ENCODE peak calls at places on chromosomes 6 and 20, in nine cellular contexts. B is B cell; R is HFFc6; S is heart left ventricle; I is neural progenitor cell; O is IMR-90; M is CD8-positive, alpha-beta T cell; Z is glutamatergic neuron; G is RWPE1. J is an unnamed sample.

GRCh38 chr6:121222656-121223055 is 111.6 kb downstream of the TBC1D32 start:
- DNase-seq in B (no peak), R (peak), S (no peak), I (no peak), O (peak), M (no peak), Z (no peak), G (peak), J (no peak)

GRCh38 chr20:23659989-23660837 is 22.5 kb upstream of the CST3 start:
- DNase-seq in B (no peak), R (no peak), S (peak), I (no peak), O (peak), M (no peak), Z (no peak), G (no peak), J (no peak)

GRCh38 chr6:20705741-20706140 is 171.5 kb downstream of the CDKAL1 start:
- DNase-seq in B (no peak), R (no peak), S (no peak), I (no peak), O (no peak), M (no peak), Z (no peak), G (no peak), J (no peak)

GRCh38 chr20:9068232-9068781 is 580 bp upstream of the PLCB4 start:
- DNase-seq in B (no peak), R (no peak), S (peak), I (peak), O (peak), M (no peak), Z (peak), G (peak), J (no peak)

GRCh38 chr6:152380993-152381898 is 255.9 kb downstream of the SYNE1 start:
- DNase-seq in B (no peak), R (peak), S (peak), I (peak), O (peak), M (no peak), Z (peak), G (peak), J (no peak)

GRCh38 chr6:163383912-163384311 is 30.6 kb upstream of the QKI start:
- DNase-seq in B (no peak), R (peak), S (no peak), I (no peak), O (peak), M (no peak), Z (no peak), G (peak), J (no peak)

GRCh38 chr6:111628117-111628866 is 22.6 kb upstream of the TRAF3IP2 start:
- DNase-seq in B (no peak), R (peak), S (no peak), I (no peak), O (no peak), M (no peak), Z (no peak), G (no peak), J (no peak)

GRCh38 chr20:21147593-21147992 is 21.7 kb downstream of the KIZ start:
- DNase-seq in B (no peak), R (peak), S (no peak), I (no peak), O (peak), M (no peak), Z (no peak), G (peak), J (no peak)

GRCh38 chr20:10649080-10649816 is 24.6 kb downstream of the JAG1 start:
- DNase-seq in B (no peak), R (no peak), S (no peak), I (no peak), O (no peak), M (no peak), Z (no peak), G (no peak), J (no peak)

GRCh38 chr20:36091561-36092423 is 62.7 kb upstream of the EPB41L1 start:
- DNase-seq in B (no peak), R (no peak), S (no peak), I (peak), O (no peak), M (no peak), Z (no peak), G (no peak), J (no peak)

GRCh38 chr20:6954219-6954618 is 186.7 kb downstream of the BMP2 start:
- DNase-seq in B (no peak), R (no peak), S (no peak), I (no peak), O (no peak), M (no peak), Z (no peak), G (no peak), J (no peak)
- TF ChIP-seq CTCF in B (no peak), R (no peak), S (no peak), I (no peak), O (no peak), M (no peak), Z (no peak), G (no peak), J (no peak)

GRCh38 chr6:36196049-36196879 is at the start of gene BRPF3:
- DNase-seq in B (peak), R (peak), S (peak), I (peak), O (peak), M (peak), Z (peak), G (peak), J (peak)
- TF ChIP-seq CTCF in B (peak), R (peak), S (peak), I (peak), O (peak), M (peak), Z (peak), G (peak), J (peak)

DNA sequence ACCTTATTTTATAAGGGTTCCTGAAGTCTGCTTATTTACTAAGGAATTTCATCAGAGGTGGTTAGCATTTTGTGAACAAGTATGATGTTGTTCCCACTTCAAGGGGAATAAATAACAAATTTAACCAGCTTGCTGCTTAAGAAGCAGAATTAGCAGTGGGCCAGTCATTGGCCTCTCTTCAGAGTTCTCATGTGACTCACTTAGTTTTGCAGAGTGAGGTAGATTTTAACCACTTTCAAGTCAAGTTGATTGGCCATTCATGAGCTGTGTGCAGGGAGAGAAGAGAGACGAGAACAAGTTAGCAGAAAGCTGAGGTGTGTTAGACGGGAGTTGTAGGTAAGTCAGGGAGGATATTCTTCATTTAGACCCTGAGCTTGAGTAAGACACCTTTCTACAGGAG is 18.1 kb downstream of the TOP1 start:
- DNase-seq in B (no peak), R (no peak), S (no peak), I (no peak), O (peak), M (no peak), Z (no peak), G (peak), J (no peak)
- TF ChIP-seq CTCF in B (no peak), R (no peak), S (no peak), I (no peak), O (no peak), M (no peak), Z (no peak), G (no peak), J (no peak)

GRCh38 chr20:47527004-47527800 is 25.5 kb downstream of the NCOA3 start:
- DNase-seq in B (no peak), R (no peak), S (no peak), I (no peak), O (no peak), M (no peak), Z (no peak), G (no peak), J (no peak)

GRCh38 chr20:47515843-47516242 is 14.2 kb downstream of the NCOA3 start:
- DNase-seq in B (no peak), R (no peak), S (no peak), I (no peak), O (no peak), M (no peak), Z (no peak), G (no peak), J (no peak)

GRCh38 chr20:47524385-47524784 is 22.7 kb downstream of the NCOA3 start:
- DNase-seq in B (no peak), R (no peak), S (no peak), I (no peak), O (no peak), M (no peak), Z (no peak), G (no peak), J (no peak)

GRCh38 chr20:47521059-47521808 is 19.5 kb downstream of the NCOA3 start:
- DNase-seq in B (no peak), R (no peak), S (no peak), I (peak), O (no peak), M (no peak), Z (no peak), G (no peak), J (no peak)
- TF ChIP-seq CTCF in B (peak), R (peak), S (no peak), I (peak), O (no peak), M (no peak), Z (no peak), G (no peak), J (no peak)

GRCh38 chr6:2940010-2940850 is 31.1 kb downstream of the SERPINB6 start:
- DNase-seq in B (peak), R (no peak), S (no peak), I (no peak), O (no peak), M (peak), Z (no peak), G (no peak), J (peak)

GRCh38 chr6:2937627-2938003 is 33.8 kb downstream of the SERPINB6 start:
- DNase-seq in B (no peak), R (no peak), S (no peak), I (no peak), O (no peak), M (no peak), Z (no peak), G (no peak), J (peak)

GRCh38 chr6:2938004-2938631 is 33.2 kb downstream of the SERPINB6 start:
- DNase-seq in B (no peak), R (no peak), S (no peak), I (no peak), O (no peak), M (no peak), Z (no peak), G (no peak), J (peak)

GRCh38 chr6:2939315-2940009 is 31.9 kb downstream of the SERPINB6 start:
- DNase-seq in B (no peak), R (no peak), S (peak), I (no peak), O (no peak), M (no peak), Z (no peak), G (no peak), J (peak)

GRCh38 chr6:2938632-2939083 is 32.7 kb downstream of the SERPINB6 start:
- DNase-seq in B (no peak), R (no peak), S (no peak), I (no peak), O (no peak), M (no peak), Z (no peak), G (no peak), J (no peak)
- TF ChIP-seq CTCF in B (no peak), R (peak), S (no peak), I (no peak), O (no peak), M (no peak), Z (no peak), G (no peak), J (no peak)

DNA sequence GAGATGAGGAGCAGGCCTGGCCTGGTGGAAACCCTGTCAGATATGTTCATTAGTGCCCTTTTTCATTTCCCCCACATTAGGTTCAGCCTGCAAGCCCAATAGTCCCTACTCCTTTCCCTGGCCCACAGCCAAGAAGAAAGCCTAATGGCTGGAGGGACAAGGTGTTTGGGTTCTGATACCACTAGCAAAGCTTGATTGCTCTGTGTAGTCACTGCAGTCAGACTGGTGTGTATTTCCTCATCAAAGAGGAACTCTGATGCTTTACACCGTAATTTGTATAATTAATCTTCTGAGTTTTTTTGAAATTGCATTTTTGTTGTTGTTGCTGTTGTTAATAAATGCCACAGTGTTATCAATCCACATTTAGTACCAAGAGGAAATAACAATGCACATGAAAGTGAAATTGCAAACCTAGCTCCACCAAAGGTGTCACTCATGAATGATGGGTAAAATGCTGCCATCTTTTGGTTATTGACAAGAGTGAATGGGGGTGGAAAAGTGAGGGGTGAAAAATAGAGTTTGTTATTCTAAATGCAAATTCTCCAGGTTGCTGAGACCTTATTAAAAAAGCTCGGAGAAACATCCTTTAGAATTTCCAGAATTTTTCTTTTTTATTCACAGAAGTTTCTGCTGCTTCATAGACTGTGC is 320.2 kb upstream of the POU3F2 start:
- DNase-seq in B (no peak), R (no peak), S (no peak), I (no peak), O (no peak), M (no peak), Z (no peak), G (no peak), J (no peak)
- TF ChIP-seq CTCF in B (no peak), R (no peak), S (no peak), I (peak), O (no peak), M (no peak), Z (no peak), G (no peak), J (no peak)

J was measured in natural killer cell.